ENCODE peak calls at places on chromosomes 13 and 19, in five cellular contexts. One of them, this sample, is unnamed.

GRCh38 chr13:111668451-111668850 is 348.0 kb downstream of the TEX29 start:
- DNase-seq in activated CD4-positive, CD25-positive, alpha-beta regulatory T cell: no peak
- DNase-seq in GM19239: no peak
- DNase-seq in activated T-cell treated with anti-CD3 and anti-CD28 coated beads for 1 hour: no peak
- DNase-seq in WTC11: no peak
- DNase-seq in this sample: peak

GRCh38 chr19:8610041-8610927 is at the start of gene ADAMTS10:
- DNase-seq in WTC11: peak
- DNase-seq in activated CD4-positive, CD25-positive, alpha-beta regulatory T cell: no peak
- DNase-seq in activated T-cell treated with anti-CD3 and anti-CD28 coated beads for 1 hour: peak
- DNase-seq in GM19239: no peak
- DNase-seq in this sample: peak

GRCh38 chr13:51928231-51928630 is 66.5 kb downstream of the CCDC70 start:
- DNase-seq in activated T-cell treated with anti-CD3 and anti-CD28 coated beads for 1 hour: no peak
- DNase-seq in activated CD4-positive, CD25-positive, alpha-beta regulatory T cell: no peak
- DNase-seq in GM19239: no peak
- DNase-seq in WTC11: no peak
- DNase-seq in this sample: no peak

GRCh38 chr19:38898788-38899446 is 501 bp downstream of the SIRT2 start:
- DNase-seq in GM19239: no peak
- DNase-seq in activated T-cell treated with anti-CD3 and anti-CD28 coated beads for 1 hour: peak
- DNase-seq in activated CD4-positive, CD25-positive, alpha-beta regulatory T cell: no peak
- DNase-seq in WTC11: no peak
- DNase-seq in this sample: no peak

GRCh38 chr13:28493740-28494536 is 990 bp downstream of the FLT1 start:
- DNase-seq in activated T-cell treated with anti-CD3 and anti-CD28 coated beads for 1 hour: no peak
- DNase-seq in GM19239: peak
- DNase-seq in activated CD4-positive, CD25-positive, alpha-beta regulatory T cell: no peak
- DNase-seq in WTC11: peak
- DNase-seq in this sample: no peak

GRCh38 chr19:1394252-1395193 is 6.8 kb downstream of the GAMT start:
- DNase-seq in WTC11: no peak
- DNase-seq in activated T-cell treated with anti-CD3 and anti-CD28 coated beads for 1 hour: no peak
- DNase-seq in GM19239: no peak
- DNase-seq in activated CD4-positive, CD25-positive, alpha-beta regulatory T cell: no peak
- DNase-seq in this sample: peak

GRCh38 chr19:13507053-13507611 is 853 bp upstream of the CACNA1A start:
- DNase-seq in WTC11: peak
- DNase-seq in GM19239: no peak
- DNase-seq in activated T-cell treated with anti-CD3 and anti-CD28 coated beads for 1 hour: no peak
- DNase-seq in activated CD4-positive, CD25-positive, alpha-beta regulatory T cell: no peak
- DNase-seq in this sample: peak

GRCh38 chr13:112895521-112896465 is 73.2 kb upstream of the MCF2L start:
- DNase-seq in activated CD4-positive, CD25-positive, alpha-beta regulatory T cell: no peak
- DNase-seq in GM19239: no peak
- DNase-seq in activated T-cell treated with anti-CD3 and anti-CD28 coated beads for 1 hour: no peak
- DNase-seq in WTC11: no peak
- DNase-seq in this sample: no peak

GRCh38 chr13:75415720-75416119 is 66.2 kb downstream of the TBC1D4 start:
- DNase-seq in GM19239: no peak
- DNase-seq in activated CD4-positive, CD25-positive, alpha-beta regulatory T cell: no peak
- DNase-seq in WTC11: no peak
- DNase-seq in activated T-cell treated with anti-CD3 and anti-CD28 coated beads for 1 hour: no peak
- DNase-seq in this sample: no peak

GRCh38 chr13:28306325-28306724 is 168.0 kb downstream of the PAN3 start:
- DNase-seq in WTC11: no peak
- DNase-seq in activated T-cell treated with anti-CD3 and anti-CD28 coated beads for 1 hour: no peak
- DNase-seq in GM19239: no peak
- DNase-seq in activated CD4-positive, CD25-positive, alpha-beta regulatory T cell: no peak
- DNase-seq in this sample: no peak

GRCh38 chr19:8731428-8732169 is 10.2 kb downstream of the OR2Z1 start:
- DNase-seq in GM19239: no peak
- DNase-seq in activated T-cell treated with anti-CD3 and anti-CD28 coated beads for 1 hour: no peak
- DNase-seq in WTC11: no peak
- DNase-seq in activated CD4-positive, CD25-positive, alpha-beta regulatory T cell: no peak
- DNase-seq in this sample: no peak

GRCh38 chr13:80363890-80364503 is 23.1 kb upstream of the SPRY2 start:
- DNase-seq in WTC11: no peak
- DNase-seq in activated CD4-positive, CD25-positive, alpha-beta regulatory T cell: no peak
- DNase-seq in activated T-cell treated with anti-CD3 and anti-CD28 coated beads for 1 hour: no peak
- DNase-seq in GM19239: no peak
- DNase-seq in this sample: no peak